ENCODE peak calls at places on chromosomes 6 and 20, in four cellular contexts. C is WTC11, P is A549, X is K562. Y is an unnamed sample.

GRCh38 chr6:16698988-16699868 is 62.0 kb downstream of the ATXN1 start:
- DNase-seq in C (no peak), P (no peak), X (no peak), Y (peak)

GRCh38 chr20:40218296-40218955 is 470.6 kb downstream of the MAFB start:
- DNase-seq in C (no peak), P (no peak), X (no peak), Y (no peak)

GRCh38 chr6:144722214-144722737 is 437.1 kb downstream of the UTRN start:
- DNase-seq in C (no peak), P (no peak), X (no peak), Y (no peak)

GRCh38 chr6:37048851-37049734 is 43.6 kb downstream of the FGD2 start:
- DNase-seq in C (no peak), P (no peak), X (peak), Y (no peak)

GRCh38 chr6:138654715-138655634 is 118.6 kb upstream of the CCDC28A start:
- DNase-seq in C (no peak), P (no peak), X (no peak), Y (no peak)

GRCh38 chr6:158758941-158759479 is 60.2 kb downstream of the EZR start:
- DNase-seq in C (no peak), P (no peak), X (no peak), Y (no peak)

GRCh38 chr20:35270021-35270902 is 7.7 kb downstream of the MMP24OS start:
- DNase-seq in C (no peak), P (no peak), X (no peak), Y (no peak)

GRCh38 chr20:58109918-58110635 is 118.4 kb downstream of the ANKRD60 start:
- DNase-seq in C (no peak), P (no peak), X (no peak), Y (no peak)

GRCh38 chr6:55395836-55396235 is 68.6 kb downstream of the GFRAL start:
- DNase-seq in C (no peak), P (no peak), X (no peak), Y (no peak)

GRCh38 chr6:124870611-124871201 is 91.5 kb upstream of the RNF217 start:
- DNase-seq in C (no peak), P (no peak), X (no peak), Y (peak)

GRCh38 chr20:18272451-18272850 is 15.9 kb upstream of the ZNF133 start:
- DNase-seq in C (no peak), P (peak), X (peak), Y (peak)

GRCh38 chr6:154555075-154555677 is 44.7 kb upstream of the CNKSR3 start:
- DNase-seq in C (no peak), P (peak), X (no peak), Y (no peak)

GRCh38 chr6:140082867-140083297 is 708.4 kb upstream of the CITED2 start:
- DNase-seq in C (no peak), P (no peak), X (no peak), Y (no peak)

GRCh38 chr20:57464642-57465211 is 60.2 kb downstream of the CTCFL start:
- DNase-seq in C (no peak), P (peak), X (peak), Y (peak)

GRCh38 chr6:111477481-111477938 is 5.5 kb downstream of the REV3L start:
- DNase-seq in C (no peak), P (no peak), X (no peak), Y (no peak)

GRCh38 chr6:149983145-149983544 is 19.4 kb downstream of the ULBP1 start:
- DNase-seq in C (no peak), P (no peak), X (no peak), Y (no peak)

GRCh38 chr6:53011993-53012392 is 16.9 kb upstream of the GSTA4 start:
- DNase-seq in C (no peak), P (no peak), X (no peak), Y (no peak)

GRCh38 chr6:151765444-151765886 is 42.0 kb upstream of the ESR1 start:
- DNase-seq in C (peak), P (peak), X (peak), Y (peak)

GRCh38 chr20:61960836-61961235 is 104.8 kb downstream of the TAF4 start:
- DNase-seq in C (no peak), P (no peak), X (no peak), Y (no peak)

GRCh38 chr6:104537185-104537584 is 322.5 kb downstream of the HACE1 start:
- DNase-seq in C (no peak), P (no peak), X (no peak), Y (no peak)

GRCh38 chr6:22071655-22072054 is 225.2 kb downstream of the PRL start:
- DNase-seq in C (peak), P (no peak), X (no peak), Y (no peak)

GRCh38 chr20:25136643-25137559 is 55.0 kb upstream of the VSX1 start:
- DNase-seq in C (no peak), P (peak), X (no peak), Y (no peak)

GRCh38 chr6:91081452-91082067 is 494.7 kb upstream of the MAP3K7 start:
- DNase-seq in C (no peak), P (peak), X (peak), Y (peak)

GRCh38 chr6:125974214-125974866 is 12.0 kb upstream of the TRMT11 start:
- DNase-seq in C (no peak), P (peak), X (peak), Y (peak)

GRCh38 chr20:14963262-14963663 is 625.9 kb upstream of the FLRT3 start:
- DNase-seq in C (no peak), P (peak), X (no peak), Y (peak)

GRCh38 chr6:1393641-1394283 is 4.4 kb downstream of the FOXF2 start:
- DNase-seq in C (no peak), P (no peak), X (no peak), Y (no peak)

GRCh38 chr6:151205971-151206600 is 33.7 kb upstream of the AKAP12 start:
- DNase-seq in C (no peak), P (no peak), X (no peak), Y (peak)

GRCh38 chr6:87661016-87661415 is 41.0 kb downstream of the AKIRIN2 start:
- DNase-seq in C (no peak), P (no peak), X (no peak), Y (no peak)

GRCh38 chr6:4272996-4273395 is 137.6 kb upstream of the ECI2 start:
- DNase-seq in C (no peak), P (no peak), X (no peak), Y (no peak)
- TF ChIP-seq NR3C1 in C (no peak), P (no peak), X (no peak), Y (no peak)

DNA sequence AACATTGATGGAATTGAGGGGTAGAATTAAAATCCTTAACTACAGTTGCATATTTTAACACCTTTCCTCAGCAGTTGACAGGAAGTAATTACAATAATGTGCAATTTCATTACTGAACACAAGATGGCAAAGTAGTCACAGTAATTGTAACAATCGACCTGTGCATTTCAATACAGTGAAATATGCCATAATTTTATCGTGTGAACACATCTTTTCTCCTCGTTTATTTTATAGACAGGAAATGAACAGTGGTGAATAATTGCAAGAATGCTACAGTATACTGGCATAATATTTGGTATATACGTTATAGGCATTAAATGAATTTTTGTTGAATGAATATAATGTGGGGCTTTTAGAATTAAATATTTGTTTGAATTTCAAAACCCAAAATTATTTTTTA is 25.0 kb downstream of the CYB5R4 start:
- DNase-seq in C (no peak), P (peak), X (peak), Y (peak)
- TF ChIP-seq NR3C1 in C (no peak), P (no peak), X (no peak), Y (no peak)

DNA sequence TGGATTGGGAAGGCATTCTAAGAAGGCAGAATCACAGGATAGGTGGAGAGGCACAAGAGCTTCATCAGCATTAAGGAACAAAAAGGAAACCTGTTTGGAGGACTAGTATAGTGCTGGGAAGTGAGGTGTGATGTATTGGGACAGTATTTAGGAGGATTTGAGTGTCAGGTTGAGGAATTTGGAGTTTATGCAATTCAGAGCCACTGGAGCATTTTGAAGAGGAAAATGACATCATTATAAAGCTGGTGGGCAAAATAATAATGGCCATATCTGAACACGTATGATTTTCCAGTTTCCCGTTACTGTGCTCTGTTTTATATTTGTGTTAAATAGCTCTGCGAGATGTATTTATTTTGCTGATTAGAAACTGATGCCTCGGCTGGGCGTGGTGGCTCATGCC is 14.2 kb downstream of the NDUFAF5 start:
- DNase-seq in C (no peak), P (no peak), X (no peak), Y (no peak)
- TF ChIP-seq NR3C1 in C (no peak), P (no peak), X (no peak), Y (no peak)

DNA sequence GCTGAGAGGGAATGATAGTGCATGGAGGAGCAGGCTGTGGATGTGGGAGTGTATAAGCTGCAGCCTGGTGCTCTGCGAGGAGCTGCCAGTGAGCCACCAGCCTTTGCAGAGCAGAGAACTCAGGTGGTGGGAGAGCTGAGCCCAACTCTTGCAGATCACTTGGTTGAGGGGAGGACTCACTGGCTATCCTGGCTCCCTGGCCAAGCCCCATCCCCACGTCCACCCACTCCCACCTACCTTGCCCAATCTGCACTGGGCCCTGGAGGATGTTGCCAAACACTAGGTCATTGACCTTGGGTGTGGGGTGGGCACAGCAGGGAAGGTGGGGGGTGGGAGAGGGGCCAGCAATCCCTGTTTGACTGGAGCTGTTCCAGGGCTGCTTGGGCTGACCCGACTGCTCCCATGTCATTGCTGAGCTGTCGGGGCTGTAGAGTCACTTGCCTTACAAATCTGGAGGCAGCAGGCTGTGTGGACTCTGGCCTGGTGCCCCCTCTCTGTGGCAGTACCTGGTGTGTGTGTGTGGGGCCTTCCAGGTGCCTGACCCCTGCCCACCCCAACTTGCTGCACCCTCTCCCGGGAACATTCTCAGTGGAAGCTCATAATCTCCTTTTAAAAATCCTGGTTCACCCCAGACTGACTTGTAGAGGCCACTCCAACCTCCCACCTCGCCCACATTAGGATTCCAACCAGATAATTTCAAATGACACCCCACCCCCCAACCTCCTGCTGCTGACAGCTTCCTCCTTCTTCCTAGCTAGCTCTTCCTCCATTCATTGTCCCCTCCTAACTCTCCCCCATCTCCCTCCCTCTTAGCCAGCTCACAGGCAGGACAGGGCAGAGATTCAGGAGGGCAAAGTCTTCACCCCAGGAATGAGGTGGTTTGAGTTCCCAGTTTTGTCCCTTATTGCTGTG is 162.3 kb downstream of the MRPL14 start:
- DNase-seq in C (no peak), P (no peak), X (peak), Y (no peak)
- TF ChIP-seq NR3C1 in C (no peak), P (no peak), X (no peak), Y (no peak)

DNA sequence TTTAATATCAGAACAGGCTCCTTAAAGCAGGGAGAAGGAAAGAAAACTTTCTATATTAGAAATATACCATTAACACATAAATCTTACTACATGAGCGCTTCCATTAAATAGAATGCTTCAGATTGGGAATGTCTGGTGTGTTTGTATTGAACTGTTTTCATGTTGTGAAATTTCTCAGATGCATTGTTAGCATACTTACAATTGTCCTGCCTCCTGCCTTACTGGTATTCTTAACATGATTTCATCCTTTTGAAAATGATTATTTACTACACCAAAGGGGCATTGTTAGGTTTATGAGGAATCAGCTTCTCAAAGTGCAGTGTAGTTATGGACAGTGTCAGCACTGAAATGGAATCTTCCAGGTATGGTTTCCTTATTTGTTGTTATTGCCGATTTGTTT is 145.6 kb downstream of the MTFR2 start:
- DNase-seq in C (no peak), P (no peak), X (no peak), Y (no peak)
- TF ChIP-seq NR3C1 in C (no peak), P (no peak), X (no peak), Y (no peak)

GRCh38 chr6:20436719-20437118 is 35.0 kb downstream of the E2F3 start:
- DNase-seq in C (no peak), P (no peak), X (no peak), Y (no peak)

GRCh38 chr6:20440291-20440690 is 38.6 kb downstream of the E2F3 start:
- DNase-seq in C (no peak), P (no peak), X (no peak), Y (no peak)

GRCh38 chr6:20439558-20439957 is 37.9 kb downstream of the E2F3 start:
- DNase-seq in C (no peak), P (no peak), X (no peak), Y (no peak)

GRCh38 chr6:20437639-20438038 is 36.0 kb downstream of the E2F3 start:
- DNase-seq in C (no peak), P (no peak), X (no peak), Y (no peak)

GRCh38 chr6:20438462-20439070 is 36.9 kb downstream of the E2F3 start:
- DNase-seq in C (no peak), P (no peak), X (no peak), Y (no peak)
- TF ChIP-seq NR3C1 in C (no peak), P (no peak), X (no peak), Y (no peak)

GRCh38 chr6:131136021-131136847 is 967 bp downstream of the AKAP7 start:
- DNase-seq in C (no peak), P (peak), X (no peak), Y (peak)
- TF ChIP-seq NR3C1 in C (no peak), P (no peak), X (no peak), Y (no peak)

Y was measured in HepG2.